ENCODE peak calls at places on chromosomes 6 and 20, in eight cellular contexts. X is NCI-H146; W is hypothalamus; M is HCEC 1CT; O is ovary; B is NCI-H1436 treated with DMSO at 0.1 percent for 48 hours; V is WERI-Rb-1; P is activated T-cell treated with anti-CD3 and anti-CD28 coated beads, Interleukin-2, amount 50 U/mL, for 4 hours. Y is an unnamed sample.

GRCh38 chr6:30893666-30894065 is 9.3 kb downstream of the DDR1 start:
- DNase-seq in M (no peak), W (no peak), V (no peak), P (no peak), X (no peak), B (no peak), O (no peak), Y (no peak)

GRCh38 chr20:14536738-14537137 is 199.3 kb upstream of the FLRT3 start:
- DNase-seq in W (no peak), V (no peak), B (no peak), P (no peak), O (no peak), X (no peak), M (no peak), Y (no peak)

GRCh38 chr6:1686117-1687098 is 76.7 kb downstream of the FOXC1 start:
- DNase-seq in V (no peak), W (no peak), B (no peak), P (no peak), O (no peak), M (peak; percentile 77), X (peak; percentile 8), Y (no peak)

GRCh38 chr20:25220021-25220730 is 24.7 kb downstream of the ENTPD6 start:
- DNase-seq in V (no peak), W (no peak), X (peak; percentile 7), B (no peak), M (no peak), O (no peak), P (no peak), Y (peak; percentile 26)

GRCh38 chr20:19314619-19315018 is 102.2 kb downstream of the SLC24A3 start:
- DNase-seq in X (no peak), P (no peak), V (no peak), O (no peak), M (no peak), B (no peak), W (no peak), Y (no peak)

GRCh38 chr6:145629478-145629877 is 105.8 kb downstream of the EPM2A start:
- DNase-seq in B (no peak), X (no peak), O (no peak), V (no peak), P (no peak), M (no peak), W (no peak), Y (no peak)

GRCh38 chr6:117200067-117200466 is 65.3 kb upstream of the VGLL2 start:
- DNase-seq in B (no peak), M (no peak), V (no peak), P (no peak), W (no peak), O (no peak), X (no peak), Y (no peak)

GRCh38 chr6:25359891-25360290 is 80.7 kb downstream of the CARMIL1 start:
- DNase-seq in V (no peak), M (no peak), O (no peak), B (no peak), P (no peak), X (peak; percentile 74), W (no peak), Y (no peak)

GRCh38 chr20:57507477-57507876 is 17.5 kb downstream of the CTCFL start:
- DNase-seq in P (no peak), O (no peak), V (no peak), M (no peak), X (no peak), W (no peak), B (no peak), Y (no peak)

GRCh38 chr6:127946388-127946787 is 45.5 kb upstream of the THEMIS start:
- DNase-seq in X (no peak), P (no peak), O (no peak), V (no peak), B (no peak), M (no peak), W (no peak), Y (no peak)

GRCh38 chr20:39360029-39360620 is 398.0 kb downstream of the DHX35 start:
- DNase-seq in X (no peak), P (no peak), W (no peak), M (no peak), O (no peak), V (no peak), B (no peak), Y (no peak)

GRCh38 chr6:170532867-170533488 is 20.1 kb downstream of the PSMB1 start:
- DNase-seq in V (peak; percentile 16), X (no peak), W (no peak), B (no peak), O (no peak), P (no peak), M (peak; percentile 2), Y (no peak)